ENCODE peak calls at places on chromosomes 1 and 21, in five cellular contexts. E, S, O, I and L are unnamed samples.

GRCh38 chr1:226525750-226526149 is 22.8 kb upstream of the STUM start:
- DNase-seq in E (no peak), O (no peak), I (no peak), S (no peak), L (no peak)

GRCh38 chr1:196214866-196215265 is 393.4 kb downstream of the KCNT2 start:
- DNase-seq in O (no peak), I (no peak), E (no peak), S (no peak), L (no peak)

GRCh38 chr1:147236959-147237791 is 5.3 kb upstream of the CHD1L start:
- DNase-seq in I (no peak), O (no peak), E (no peak), S (no peak), L (no peak)

GRCh38 chr1:116379674-116380498 is 6.8 kb downstream of the ATP1A1 start:
- DNase-seq in O (no peak), S (no peak), I (peak; percentile 27), E (no peak), L (no peak)

GRCh38 chr1:66315675-66316074 is 218.3 kb upstream of the SGIP1 start:
- DNase-seq in S (no peak), O (no peak), E (no peak), I (no peak), L (peak; percentile 27)

GRCh38 chr1:53417003-53417402 is 42.2 kb upstream of the DMRTB1 start:
- DNase-seq in O (no peak), S (no peak), I (no peak), E (no peak), L (no peak)

GRCh38 chr21:42109873-42110525 is 38.9 kb downstream of the UMODL1 start:
- DNase-seq in E (no peak), O (no peak), S (no peak), I (no peak), L (no peak)

GRCh38 chr1:230502306-230502705 is 76.2 kb upstream of the PGBD5 start:
- DNase-seq in I (no peak), O (no peak), S (no peak), E (no peak), L (no peak)

GRCh38 chr21:44002511-44002910 is 9.6 kb upstream of the TRAPPC10 start:
- DNase-seq in S (no peak), O (no peak), E (no peak), I (no peak), L (no peak)

GRCh38 chr21:28207776-28208175 is 784.9 kb downstream of the LTN1 start:
- DNase-seq in I (no peak), E (no peak), S (no peak), O (no peak), L (no peak)

GRCh38 chr1:169180167-169180566 is 73.7 kb downstream of the ATP1B1 start:
- DNase-seq in E (no peak), I (no peak), S (no peak), O (no peak), L (no peak)

GRCh38 chr1:169186106-169186505 is 79.6 kb downstream of the ATP1B1 start:
- DNase-seq in S (no peak), E (no peak), O (no peak), I (no peak), L (no peak)

DNA sequence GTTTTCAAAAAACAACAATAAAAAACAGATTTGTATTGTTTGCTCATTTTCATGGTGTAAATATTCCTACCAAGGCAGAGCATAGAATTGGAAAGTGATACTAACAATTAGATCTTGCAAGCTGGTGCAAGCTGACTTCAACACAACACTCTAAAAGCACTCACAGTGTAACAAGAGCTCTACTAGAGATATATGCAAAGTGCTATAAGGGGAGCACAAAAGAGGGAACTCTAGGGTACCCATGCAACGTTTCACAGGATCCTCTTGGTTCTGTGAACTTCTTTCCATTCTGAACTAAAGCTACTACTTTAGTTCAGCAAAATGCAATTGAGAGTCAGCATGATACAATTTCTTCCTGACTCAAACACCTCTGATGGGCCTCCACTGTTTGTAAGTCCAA is 78.3 kb downstream of the ATP1B1 start:
- DNase-seq in S (no peak), O (no peak), I (no peak), E (no peak), L (no peak)
- TF ChIP-seq KDM1A in S (no peak), O (no peak), I (no peak), E (no peak), L (no peak)

GRCh38 chr1:183281039-183281438 is 95.0 kb downstream of the LAMC2 start:
- DNase-seq in O (no peak), E (no peak), I (no peak), S (no peak), L (no peak)
- TF ChIP-seq CTCF in O (no peak), E (no peak), I (no peak), S (no peak), L (no peak)

DNA sequence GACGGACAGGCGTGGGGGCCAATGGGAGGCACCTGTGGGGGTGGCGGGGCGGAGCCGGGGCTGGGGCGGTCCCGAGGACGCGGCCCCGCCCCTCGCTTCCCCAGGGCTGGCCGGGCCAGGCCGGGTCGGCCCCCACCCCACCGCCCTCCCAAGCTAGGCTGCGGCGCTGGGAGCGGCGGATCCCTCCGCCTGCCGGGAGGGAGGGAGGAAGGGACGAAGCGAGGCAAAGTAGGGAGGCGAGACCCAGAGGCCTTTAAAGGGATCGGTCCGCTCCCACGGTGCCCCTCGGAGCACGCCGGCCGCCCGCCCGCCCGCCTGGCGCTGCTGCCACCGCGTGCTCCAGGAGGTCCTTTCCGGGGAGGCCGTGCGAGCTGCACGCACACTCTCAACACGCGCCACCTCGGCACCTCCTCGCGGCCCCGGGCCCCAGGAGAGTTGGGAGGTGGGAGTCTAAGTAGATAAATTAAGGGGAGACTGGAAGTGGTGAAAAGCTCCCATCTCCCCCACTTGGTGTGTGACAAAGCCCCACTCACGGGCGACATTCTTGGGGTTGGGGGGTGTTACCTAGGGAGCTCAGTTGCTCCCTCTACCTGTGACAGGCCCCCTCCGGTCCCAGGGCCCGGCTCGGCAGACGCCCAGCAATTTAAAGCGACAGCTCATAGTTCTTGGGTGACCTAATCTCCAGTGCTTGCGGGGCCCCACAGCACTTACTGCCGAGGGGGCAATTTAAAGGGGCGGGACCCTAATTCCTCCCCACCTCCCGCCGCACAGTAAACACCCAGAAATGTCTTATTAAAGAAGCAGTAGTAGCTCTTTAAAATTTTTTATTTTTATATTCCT is 492 bp upstream of the MEF2D start:
- DNase-seq in I (peak; percentile 80), S (no peak), O (peak; percentile 75), E (peak; percentile 99), L (peak; percentile 98)
- TF ChIP-seq POLR2A in I (peak; percentile 67), S (peak; percentile 88), O (peak; percentile 64), E (peak; percentile 89), L (peak; percentile 57)

GRCh38 chr1:45730075-45730779 is 20.2 kb downstream of the IPP start:
- DNase-seq in O (no peak), S (no peak), I (no peak), E (no peak), L (no peak)

DNA sequence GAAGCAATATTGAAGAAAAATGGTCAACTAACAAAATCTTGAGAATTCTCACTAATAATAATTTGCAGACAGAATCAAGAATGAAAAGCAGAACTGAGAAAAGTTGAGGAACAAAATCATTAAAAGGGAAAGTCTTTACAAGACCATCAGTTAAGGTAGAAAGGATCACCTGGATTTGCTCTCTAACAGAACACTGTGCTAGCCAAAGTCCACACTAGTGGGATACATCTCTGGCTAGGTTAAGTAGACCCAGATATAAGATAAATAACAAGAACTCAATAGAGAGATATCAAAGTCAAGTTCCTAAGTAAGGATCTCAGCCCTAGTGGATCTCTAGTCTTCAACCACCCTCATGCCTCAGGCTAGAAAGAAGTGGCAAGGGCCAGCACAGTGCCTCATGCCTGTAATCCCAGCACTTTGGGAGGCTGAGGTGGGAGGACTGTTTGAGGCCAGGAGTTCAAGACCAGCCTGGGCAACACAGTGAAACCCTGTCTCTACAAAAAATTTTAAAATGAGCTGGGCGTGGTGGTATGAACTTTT is 19.6 kb downstream of the IPP start:
- DNase-seq in S (no peak), I (no peak), E (no peak), O (no peak), L (no peak)
- TF ChIP-seq KDM1A in S (no peak), I (no peak), E (no peak), O (no peak), L (no peak)

DNA sequence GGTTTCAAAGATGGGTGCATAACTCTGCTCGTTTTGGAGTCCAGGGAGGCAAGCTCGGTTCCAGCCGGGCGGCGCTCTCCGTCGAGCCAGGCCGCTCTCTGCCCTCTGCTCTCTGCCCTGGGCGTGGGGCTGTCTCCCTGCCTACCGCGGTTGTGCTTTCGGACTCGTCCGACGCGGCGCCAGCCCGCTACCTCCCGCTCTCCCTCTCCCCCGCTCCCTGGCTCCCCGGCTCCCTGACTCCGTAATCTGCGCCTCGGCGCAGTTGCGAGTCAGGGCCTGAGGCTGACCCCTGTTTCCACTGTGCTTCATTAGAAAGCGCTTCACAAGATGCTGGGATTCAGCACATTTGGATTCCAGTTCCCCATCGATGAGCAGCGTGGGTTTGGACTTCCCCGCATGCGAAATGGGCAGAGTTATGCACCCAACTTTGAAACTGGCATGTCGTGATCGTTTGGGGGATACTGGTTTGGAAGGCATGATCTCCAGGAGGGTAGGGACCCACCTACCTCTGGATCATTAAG is 2.3 kb downstream of the SOX13 start:
- DNase-seq in S (no peak), I (peak; percentile 40), E (no peak), O (no peak), L (no peak)
- TF ChIP-seq CTCF in S (no peak), I (peak; percentile 56), E (no peak), O (no peak), L (no peak)

GRCh38 chr21:38905328-38905727 is 99.6 kb downstream of the ETS2 start:
- DNase-seq in E (no peak), O (no peak), S (no peak), I (no peak), L (no peak)
- TF ChIP-seq POLR2A in E (no peak), O (no peak), S (no peak), I (no peak), L (no peak)